ENCODE peak calls at places on chromosomes 2 and 18, in ten cellular contexts. Z, V, Y, H, B, A, R, C, X and F are unnamed samples.

GRCh38 chr18:49875783-49876182 is 62.5 kb upstream of the ACAA2 start:
- DNase-seq in Z (no peak), V (no peak), Y (no peak), H (no peak), B (no peak), A (peak), R (no peak), C (no peak), X (no peak), F (no peak)

GRCh38 chr18:10259075-10259474 is 195.4 kb upstream of the APCDD1 start:
- DNase-seq in Z (no peak), V (no peak), Y (no peak), H (no peak), B (no peak), A (no peak), R (no peak), C (no peak), X (no peak), F (no peak)

GRCh38 chr2:227205701-227206100 is 41.3 kb downstream of the COL4A3 start:
- DNase-seq in Z (no peak), V (no peak), Y (no peak), H (no peak), B (no peak), A (no peak), R (no peak), C (no peak), X (no peak), F (no peak)

GRCh38 chr2:60493804-60494392 is 59.6 kb downstream of the BCL11A start:
- DNase-seq in Z (no peak), V (no peak), Y (no peak), H (no peak), B (no peak), A (no peak), R (no peak), C (no peak), X (no peak), F (no peak)

GRCh38 chr2:74865770-74866674 is 32.1 kb downstream of the HK2 start:
- DNase-seq in Z (no peak), V (no peak), Y (peak), H (no peak), B (no peak), A (no peak), R (peak), C (no peak), X (no peak), F (no peak)

GRCh38 chr18:40168026-40168425 is 1787.0 kb upstream of the PIK3C3 start:
- DNase-seq in Z (no peak), V (no peak), Y (no peak), H (no peak), B (no peak), A (no peak), R (no peak), C (no peak), X (no peak), F (no peak)

GRCh38 chr2:188628989-188629889 is 337.6 kb downstream of the GULP1 start:
- DNase-seq in Z (peak), V (no peak), Y (no peak), H (no peak), B (no peak), A (no peak), R (no peak), C (no peak), X (peak), F (peak)

GRCh38 chr2:181570833-181571661 is 85.9 kb downstream of the CERKL start:
- DNase-seq in Z (no peak), V (no peak), Y (no peak), H (no peak), B (no peak), A (no peak), R (no peak), C (no peak), X (no peak), F (peak)

GRCh38 chr2:50143822-50144575 is 887.9 kb downstream of the NRXN1 start:
- DNase-seq in Z (no peak), V (no peak), Y (peak), H (peak), B (no peak), A (peak), R (no peak), C (no peak), X (peak), F (peak)

GRCh38 chr18:74331404-74331803 is 15.8 kb downstream of the C18orf63 start:
- DNase-seq in Z (no peak), V (no peak), Y (peak), H (peak), B (no peak), A (peak), R (no peak), C (no peak), X (peak), F (peak)

GRCh38 chr2:84493494-84493893 is 22.8 kb upstream of the DNAH6 start:
- DNase-seq in Z (peak), V (peak), Y (no peak), H (no peak), B (no peak), A (no peak), R (no peak), C (no peak), X (peak), F (peak)

GRCh38 chr2:9738718-9739496 is 104.4 kb upstream of the TAF1B start:
- DNase-seq in Z (no peak), V (no peak), Y (no peak), H (no peak), B (no peak), A (no peak), R (no peak), C (no peak), X (no peak), F (peak)

GRCh38 chr2:175205523-175205922 is 24.0 kb upstream of the ATP5MC3 start:
- DNase-seq in Z (no peak), V (no peak), Y (no peak), H (no peak), B (no peak), A (no peak), R (no peak), C (no peak), X (peak), F (no peak)

GRCh38 chr18:9323750-9324445 is 10.7 kb upstream of the TWSG1 start:
- DNase-seq in Z (peak), V (peak), Y (no peak), H (no peak), B (no peak), A (no peak), R (no peak), C (no peak), X (peak), F (peak)

GRCh38 chr2:88099798-88100488 is 27.9 kb downstream of the FABP1 start:
- DNase-seq in Z (no peak), V (no peak), Y (no peak), H (peak), B (no peak), A (peak), R (no peak), C (no peak), X (no peak), F (peak)

GRCh38 chr2:230665263-230665691 is 47.4 kb upstream of the CAB39 start:
- DNase-seq in Z (no peak), V (no peak), Y (no peak), H (no peak), B (no peak), A (no peak), R (no peak), C (no peak), X (no peak), F (no peak)

GRCh38 chr2:209990838-209991237 is 11.6 kb upstream of the RPE start:
- DNase-seq in Z (no peak), V (no peak), Y (no peak), H (no peak), B (no peak), A (no peak), R (no peak), C (no peak), X (no peak), F (no peak)

GRCh38 chr2:20108655-20109396 is 57.4 kb upstream of the LAPTM4A start:
- DNase-seq in Z (no peak), V (no peak), Y (peak), H (no peak), B (no peak), A (no peak), R (peak), C (no peak), X (no peak), F (peak)

GRCh38 chr2:54516842-54517241 is 60.7 kb downstream of the SPTBN1 start:
- DNase-seq in Z (no peak), V (no peak), Y (no peak), H (no peak), B (no peak), A (no peak), R (no peak), C (no peak), X (no peak), F (no peak)

GRCh38 chr18:2932247-2933181 is 80.4 kb downstream of the LPIN2 start:
- DNase-seq in Z (peak), V (no peak), Y (peak), H (peak), B (no peak), A (peak), R (no peak), C (no peak), X (peak), F (peak)

GRCh38 chr2:227942021-227942420 is 70.6 kb downstream of the DAW1 start:
- DNase-seq in Z (no peak), V (no peak), Y (no peak), H (no peak), B (no peak), A (no peak), R (no peak), C (no peak), X (no peak), F (no peak)

GRCh38 chr2:160156665-160157064 is 43.4 kb downstream of the ITGB6 start:
- DNase-seq in Z (no peak), V (no peak), Y (no peak), H (no peak), B (no peak), A (no peak), R (no peak), C (no peak), X (peak), F (peak)

GRCh38 chr18:47184419-47185050 is 8.4 kb upstream of the IER3IP1 start:
- DNase-seq in Z (peak), V (no peak), Y (peak), H (no peak), B (no peak), A (no peak), R (peak), C (peak), X (peak), F (peak)

GRCh38 chr2:46936566-46936965 is 21.0 kb upstream of the MCFD2 start:
- DNase-seq in Z (no peak), V (no peak), Y (no peak), H (no peak), B (no peak), A (no peak), R (no peak), C (no peak), X (peak), F (peak)

GRCh38 chr2:46942891-46943626 is 27.5 kb upstream of the MCFD2 start:
- DNase-seq in Z (no peak), V (no peak), Y (no peak), H (no peak), B (no peak), A (no peak), R (no peak), C (no peak), X (no peak), F (no peak)

GRCh38 chr2:46937457-46937856 is 21.9 kb upstream of the MCFD2 start:
- DNase-seq in Z (no peak), V (no peak), Y (no peak), H (no peak), B (no peak), A (no peak), R (no peak), C (no peak), X (no peak), F (no peak)

GRCh38 chr2:46942143-46942526 is 26.5 kb upstream of the MCFD2 start:
- DNase-seq in Z (no peak), V (no peak), Y (no peak), H (no peak), B (peak), A (peak), R (peak), C (peak), X (no peak), F (no peak)

GRCh38 chr2:46939596-46940359 is 24.2 kb upstream of the MCFD2 start:
- DNase-seq in Z (no peak), V (no peak), Y (peak), H (no peak), B (peak), A (no peak), R (no peak), C (no peak), X (no peak), F (no peak)
- H3K4me3 ChIP-seq in Z (peak), V (peak), Y (peak), H (no peak), B (peak), A (no peak), R (peak), C (no peak), X (peak), F (peak)

DNA sequence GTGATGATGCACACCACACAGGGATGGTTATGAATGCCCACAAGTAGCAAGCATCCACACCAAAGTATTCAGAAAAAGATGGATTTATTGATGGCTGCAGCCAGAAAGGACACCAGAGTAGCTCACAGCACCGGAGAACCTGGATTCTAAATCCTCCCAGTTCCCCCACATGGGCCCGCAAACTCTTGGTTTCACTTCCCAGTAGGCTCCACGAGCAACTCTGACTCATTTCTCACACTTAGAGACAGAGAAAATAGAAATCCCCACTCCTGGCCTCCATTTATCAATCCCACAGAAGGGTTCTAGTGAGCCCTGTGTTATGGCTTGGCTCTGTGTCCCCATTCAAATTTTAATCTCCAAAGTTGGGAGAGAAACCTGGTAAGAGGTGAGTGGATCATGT is 426.7 kb upstream of the MYT1L start:
- DNase-seq in Z (no peak), V (no peak), Y (no peak), H (no peak), B (no peak), A (no peak), R (no peak), C (no peak), X (no peak), F (no peak)
- TF ChIP-seq CTCF in Z (no peak), V (no peak), Y (no peak), H (no peak), B (no peak), A (no peak), R (no peak), C (no peak), X (no peak), F (no peak)

GRCh38 chr2:29014811-29015414 is 33.8 kb downstream of the TOGARAM2 start:
- DNase-seq in Z (no peak), V (peak), Y (no peak), H (no peak), B (peak), A (no peak), R (no peak), C (no peak), X (peak), F (no peak)
- H3K4me3 ChIP-seq in Z (no peak), V (no peak), Y (no peak), H (no peak), B (no peak), A (no peak), R (no peak), C (no peak), X (no peak), F (no peak)

DNA sequence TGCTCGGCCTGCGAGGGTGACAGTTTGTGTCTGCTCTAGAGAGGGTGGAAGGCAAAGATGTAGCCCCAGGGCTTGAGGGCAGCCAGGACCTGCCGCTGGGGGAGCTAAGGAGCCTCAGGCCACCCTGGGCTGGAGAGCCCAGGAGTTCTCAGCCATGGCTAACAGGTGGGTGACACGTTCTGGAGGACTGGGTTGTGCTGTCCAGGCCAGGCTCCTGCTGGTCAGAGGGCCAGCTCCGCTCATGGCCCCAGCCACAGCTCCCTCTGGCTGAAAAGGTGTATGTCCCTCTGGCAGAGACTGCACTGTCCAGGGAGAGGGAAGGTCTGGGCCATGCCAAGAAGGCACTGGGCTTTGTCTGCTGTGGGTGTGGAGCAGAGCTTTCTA is 19.2 kb downstream of the TMEM185B start:
- DNase-seq in Z (no peak), V (no peak), Y (peak), H (no peak), B (no peak), A (no peak), R (no peak), C (no peak), X (no peak), F (no peak)
- TF ChIP-seq CTCF in Z (peak), V (no peak), Y (peak), H (peak), B (no peak), A (no peak), R (no peak), C (no peak), X (no peak), F (peak)

DNA sequence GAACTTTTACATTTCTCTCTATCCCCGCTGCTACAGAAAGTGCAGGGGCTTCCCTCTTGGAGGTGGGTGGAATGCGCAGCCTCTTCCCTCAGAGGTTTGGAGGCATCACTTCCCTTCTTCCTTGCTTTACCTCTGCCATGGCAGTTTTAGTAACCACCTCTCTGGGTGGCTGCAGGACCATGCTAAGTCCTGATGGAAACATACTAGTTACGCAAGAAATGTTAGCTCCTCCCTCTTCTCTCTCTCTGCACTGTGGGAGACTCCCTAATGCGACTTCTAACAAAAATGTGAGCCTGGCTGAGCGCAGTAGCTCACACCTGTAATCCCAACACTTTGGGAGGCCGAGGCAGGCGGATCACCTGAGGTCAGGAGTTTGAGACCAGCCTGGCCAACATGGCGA is 116.8 kb upstream of the RAB6C start:
- DNase-seq in Z (no peak), V (no peak), Y (no peak), H (no peak), B (no peak), A (no peak), R (no peak), C (no peak), X (no peak), F (no peak)
- H3K4me3 ChIP-seq in Z (no peak), V (no peak), Y (no peak), H (no peak), B (no peak), A (no peak), R (no peak), C (no peak), X (no peak), F (no peak)

GRCh38 chr2:131023758-131024157 is 69.5 kb downstream of the FAM168B start:
- DNase-seq in Z (no peak), V (no peak), Y (no peak), H (no peak), B (no peak), A (no peak), R (no peak), C (no peak), X (no peak), F (no peak)
- TF ChIP-seq CTCF in Z (no peak), V (no peak), Y (no peak), H (no peak), B (no peak), A (no peak), R (no peak), C (no peak), X (no peak), F (no peak)

GRCh38 chr2:11480859-11481258 is 14.9 kb upstream of the E2F6 start:
- DNase-seq in Z (no peak), V (no peak), Y (no peak), H (no peak), B (no peak), A (no peak), R (no peak), C (no peak), X (no peak), F (no peak)
- H3K4me3 ChIP-seq in Z (no peak), V (no peak), Y (no peak), H (no peak), B (no peak), A (no peak), R (no peak), C (no peak), X (no peak), F (no peak)

GRCh38 chr2:173493874-173494273 is 139.2 kb downstream of the CDCA7 start:
- DNase-seq in Z (no peak), V (no peak), Y (no peak), H (no peak), B (no peak), A (no peak), R (no peak), C (no peak), X (no peak), F (no peak)
- TF ChIP-seq CTCF in Z (no peak), V (no peak), Y (no peak), H (no peak), B (no peak), A (peak), R (no peak), C (no peak), X (no peak), F (no peak)

GRCh38 chr2:234426616-234427015 is 70.3 kb downstream of the ARL4C start:
- DNase-seq in Z (no peak), V (no peak), Y (no peak), H (no peak), B (no peak), A (no peak), R (no peak), C (no peak), X (no peak), F (no peak)
- H3K4me3 ChIP-seq in Z (no peak), V (no peak), Y (no peak), H (no peak), B (no peak), A (no peak), R (no peak), C (no peak), X (no peak), F (no peak)

DNA sequence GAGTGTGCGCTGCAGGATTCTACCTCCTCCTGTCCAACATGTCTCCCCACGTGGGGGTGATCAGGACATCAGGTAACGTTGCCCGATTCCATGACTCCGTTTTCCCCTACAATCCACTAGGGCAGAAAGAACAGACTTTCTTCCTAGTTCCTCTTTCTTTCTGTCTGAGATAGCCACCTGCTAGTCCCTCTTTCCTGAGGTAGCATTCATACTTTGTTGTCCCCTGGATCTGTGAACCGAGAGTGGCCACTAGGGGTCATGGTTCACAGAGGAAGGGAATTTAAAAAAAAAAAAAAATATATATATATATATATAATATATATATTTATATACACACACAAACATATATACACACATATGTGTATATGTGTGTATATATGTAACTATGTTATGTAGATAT is 210.0 kb upstream of the ZNF521 start:
- DNase-seq in Z (no peak), V (no peak), Y (peak), H (peak), B (no peak), A (peak), R (no peak), C (no peak), X (peak), F (peak)
- TF ChIP-seq CTCF in Z (peak), V (peak), Y (peak), H (peak), B (no peak), A (peak), R (peak), C (no peak), X (peak), F (peak)